ENCODE peak calls at places on chromosomes 12 and 14, in four cellular contexts. Y, H, O and A are unnamed samples.

GRCh38 chr12:99450231-99450630 is 197.3 kb upstream of the GARIN6 start:
- DNase-seq in O (no peak), H (no peak), Y (no peak), A (no peak)

GRCh38 chr12:116484807-116485206 is 74.4 kb upstream of the MAP1LC3B2 start:
- DNase-seq in Y (no peak), O (no peak), H (no peak), A (no peak)

GRCh38 chr12:70664463-70664862 is 27.2 kb upstream of the PTPRB start:
- DNase-seq in H (peak; percentile 43), Y (no peak), O (no peak), A (no peak)

GRCh38 chr12:122917508-122918227 is 21.7 kb upstream of the VPS37B start:
- DNase-seq in H (peak; percentile 42), Y (no peak), O (no peak), A (peak; percentile 73)

GRCh38 chr14:83463500-83464098 is 1929.9 kb upstream of the SEL1L start:
- DNase-seq in Y (peak; percentile 56), O (no peak), H (peak; percentile 2), A (peak; percentile 70)

GRCh38 chr12:5480953-5481300 is 49.0 kb downstream of the NTF3 start:
- DNase-seq in H (no peak), O (no peak), Y (peak; percentile 59), A (no peak)

GRCh38 chr14:62736426-62737043 is 308.7 kb downstream of the KCNH5 start:
- DNase-seq in O (no peak), Y (no peak), H (no peak), A (peak; percentile 10)

GRCh38 chr12:128830505-128830893 is 6.7 kb upstream of the SLC15A4 start:
- DNase-seq in O (peak; percentile 94), H (no peak), Y (no peak), A (no peak)

GRCh38 chr12:91406920-91407341 is 224.3 kb upstream of the DCN start:
- DNase-seq in O (peak; percentile 54), Y (no peak), H (no peak), A (no peak)

GRCh38 chr14:36271222-36271621 is 49.2 kb downstream of the MBIP start:
- DNase-seq in Y (no peak), H (no peak), O (no peak), A (no peak)

GRCh38 chr12:68962855-68963455 is 30.0 kb upstream of the CPM start:
- DNase-seq in H (no peak), O (no peak), Y (no peak), A (peak; percentile 70)

GRCh38 chr14:21631084-21631483 is 3.7 kb downstream of the OR10G2 start:
- DNase-seq in O (no peak), Y (no peak), H (no peak), A (no peak)
- TF ChIP-seq CHD1 in O (no peak), Y (no peak), H (no peak), A (no peak)

DNA sequence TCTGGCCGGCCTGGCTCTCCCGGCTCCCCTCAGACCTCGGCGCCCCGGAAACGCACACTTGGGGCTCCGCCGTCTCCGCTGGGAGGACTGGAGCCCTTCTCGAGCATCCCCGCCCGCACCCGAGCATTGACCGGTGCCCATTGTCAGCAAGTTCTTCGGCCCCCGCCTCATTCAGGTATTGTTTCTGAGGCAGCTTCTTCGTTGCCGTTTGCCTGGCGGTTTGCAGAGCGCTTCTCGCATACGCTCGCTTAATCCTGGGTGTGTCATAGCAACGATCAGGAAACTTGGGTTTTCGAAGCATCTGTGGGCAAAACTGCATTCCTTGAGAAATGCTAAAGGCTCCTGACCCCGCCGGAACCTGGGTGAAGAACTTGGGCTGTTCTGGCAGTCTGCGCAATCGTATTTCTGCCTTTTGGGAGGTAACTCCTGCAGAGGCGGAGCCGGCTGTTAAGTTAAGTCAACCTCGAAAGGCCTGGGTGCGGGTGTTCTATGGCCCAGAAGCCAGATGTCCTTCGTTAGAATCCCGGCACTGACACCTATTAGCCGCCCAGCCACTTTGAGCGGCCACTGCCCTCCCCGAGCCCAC is 518 bp downstream of the GSKIP start:
- DNase-seq in H (peak; percentile 15), Y (no peak), O (no peak), A (peak; percentile 31)
- H2AFZ ChIP-seq in H (peak overlapping the region; percentile 22), Y (peak overlapping the region; percentile 36), O (peak overlapping the region; percentile 80), A (peak overlapping the region; percentile 92)

GRCh38 chr14:92259613-92260357 is 63.2 kb upstream of the SLC24A4 start:
- DNase-seq in H (no peak), O (peak; percentile 95), Y (no peak), A (no peak)
- TF ChIP-seq CHD1 in H (no peak), O (no peak), Y (no peak), A (no peak)

DNA sequence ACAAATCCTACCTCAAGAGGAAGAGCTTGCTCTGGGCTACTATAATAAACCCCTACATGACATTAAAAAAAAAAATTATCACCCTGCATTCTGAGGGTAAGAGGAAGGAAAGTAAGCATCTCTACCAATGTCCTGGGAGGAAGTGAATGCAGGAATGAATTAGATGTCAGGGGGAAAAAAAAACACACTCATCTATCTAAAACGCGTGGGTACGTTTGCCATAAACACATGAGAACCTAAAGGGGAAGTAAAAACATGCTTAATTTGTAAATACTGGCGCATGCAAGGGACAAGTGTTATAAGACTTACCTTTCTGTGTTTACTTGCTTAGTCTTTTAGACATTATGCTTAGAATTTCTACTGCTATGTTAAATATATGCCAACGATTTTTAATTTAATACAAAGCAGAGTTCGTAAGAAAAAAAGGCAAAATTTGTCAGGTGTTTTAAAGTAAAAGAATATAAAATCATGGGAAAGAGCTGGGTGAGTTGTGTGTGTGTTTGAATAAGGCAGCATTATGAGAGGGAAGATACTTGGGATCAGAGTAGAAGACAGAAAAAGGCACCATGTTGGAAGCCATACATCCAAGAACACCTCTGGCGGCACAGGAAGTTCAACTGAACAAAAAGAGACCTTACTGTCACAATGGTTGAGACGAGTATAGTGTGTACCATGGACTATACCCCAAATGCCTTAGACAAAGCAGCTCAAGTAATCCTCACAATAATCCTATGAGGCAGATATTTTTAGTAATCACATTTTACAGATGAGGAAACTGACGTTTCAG is 1.5 kb downstream of the TMED8 start:
- DNase-seq in Y (no peak), H (no peak), O (no peak), A (no peak)
- H2AFZ ChIP-seq in Y (no peak overlapping the region), H (peak overlapping the region; percentile 63), O (peak overlapping the region; percentile 99), A (no peak overlapping the region)

DNA sequence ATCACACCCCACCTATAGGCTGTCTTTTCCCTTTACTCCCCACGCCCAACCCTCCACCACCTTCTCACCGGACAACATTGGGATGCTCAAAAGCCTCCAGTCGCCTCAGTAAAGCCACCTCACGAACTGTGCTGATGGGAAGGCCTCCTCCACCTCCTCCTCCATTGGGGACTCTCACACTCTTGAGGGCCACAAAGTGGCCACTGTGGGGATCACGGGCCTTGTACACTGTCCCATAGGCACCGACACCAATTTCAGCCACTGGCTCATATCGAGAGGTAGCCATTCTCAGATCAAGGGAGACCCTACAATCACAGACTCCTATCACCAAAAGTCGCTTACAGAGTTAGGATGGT is 700 bp downstream of the CDK4 start:
- DNase-seq in H (no peak), Y (no peak), O (no peak), A (no peak)
- TF ChIP-seq CHD1 in H (no peak), Y (no peak), O (no peak), A (no peak)

GRCh38 chr14:93945070-93945399 is 17.9 kb downstream of the FAM181A start:
- DNase-seq in O (no peak), Y (no peak), H (no peak), A (no peak)

GRCh38 chr14:93947282-93947681 is 20.1 kb downstream of the FAM181A start:
- DNase-seq in H (no peak), Y (no peak), O (no peak), A (no peak)

GRCh38 chr14:93946104-93946503 is 19.0 kb downstream of the FAM181A start:
- DNase-seq in Y (no peak), H (no peak), O (no peak), A (peak; percentile 49)

GRCh38 chr14:93944348-93945069 is 17.4 kb downstream of the FAM181A start:
- DNase-seq in Y (no peak), O (no peak), H (no peak), A (no peak)

GRCh38 chr14:93946506-93947170 is 19.5 kb downstream of the FAM181A start:
- DNase-seq in H (no peak), Y (no peak), O (no peak), A (peak; percentile 28)
- H2AFZ ChIP-seq in H (no peak overlapping the region), Y (no peak overlapping the region), O (no peak overlapping the region), A (no peak overlapping the region)

DNA sequence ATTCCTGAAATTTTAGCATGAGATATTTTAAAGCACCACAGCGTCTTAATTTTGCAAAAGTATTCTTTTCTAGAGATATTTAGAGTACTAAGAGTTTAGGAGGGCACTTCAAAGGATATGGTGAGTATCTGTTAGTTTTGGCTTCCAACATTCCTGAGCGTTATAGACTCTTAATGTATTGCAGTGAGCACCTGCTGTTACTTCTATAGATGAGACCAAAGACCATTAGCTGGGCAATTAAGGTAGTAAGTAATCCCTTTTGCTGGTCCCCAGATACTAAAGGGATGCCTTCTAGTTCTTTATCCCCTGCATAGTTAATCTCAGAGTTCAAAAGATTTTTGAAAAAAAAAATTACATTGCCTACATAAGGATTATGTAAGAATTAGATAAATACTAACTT is 975.6 kb downstream of the GALC start:
- DNase-seq in Y (no peak), H (no peak), O (no peak), A (no peak)
- TF ChIP-seq CHD1 in Y (no peak), H (no peak), O (no peak), A (no peak)

GRCh38 chr12:2812290-2813213 is at the start of gene ITFG2:
- DNase-seq in O (peak; percentile 93), Y (peak; percentile 96), H (peak; percentile 94), A (peak; percentile 98)

GRCh38 chr12:2813214-2813554 is 716 bp downstream of the ITFG2 start:
- DNase-seq in H (no peak), Y (no peak), O (no peak), A (no peak)

GRCh38 chr12:2811791-2812190 is 677 bp upstream of the ITFG2 start:
- DNase-seq in O (no peak), Y (no peak), H (no peak), A (no peak)

DNA sequence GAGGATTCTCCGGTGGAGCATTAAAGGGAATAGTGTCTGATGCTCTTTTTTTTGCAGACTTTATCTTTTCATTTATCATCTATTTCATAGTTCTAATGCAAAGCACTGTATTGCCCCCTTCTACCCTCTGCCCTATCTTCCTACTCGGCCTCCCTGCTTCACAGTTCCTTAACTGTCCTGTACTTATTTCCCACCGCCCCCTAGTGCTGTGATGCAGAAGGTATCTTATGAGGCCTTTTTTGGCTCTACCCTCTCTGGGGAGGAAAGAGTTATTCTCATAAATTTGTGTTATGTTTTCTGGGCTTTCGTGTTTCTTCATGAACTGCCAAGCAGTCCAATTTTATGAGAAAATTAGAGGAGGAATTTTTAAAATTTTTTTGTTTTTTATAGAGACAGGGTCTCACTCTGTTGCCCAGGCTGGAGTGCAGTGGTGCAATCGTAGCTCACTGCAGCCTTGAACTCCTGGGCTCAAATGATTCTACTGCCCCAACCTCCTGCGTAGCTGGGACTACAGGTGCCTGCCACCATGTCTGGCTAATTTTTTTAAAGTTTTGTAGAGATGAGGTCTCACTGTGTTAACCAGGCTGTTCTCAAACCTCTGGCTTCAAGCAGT is 1.2 kb downstream of the ITFG2 start:
- DNase-seq in O (no peak), Y (no peak), H (peak; percentile 63), A (peak; percentile 69)
- H2AFZ ChIP-seq in O (peak overlapping the region; percentile 15), Y (no peak overlapping the region), H (peak overlapping the region; percentile 97), A (no peak overlapping the region)